ENCODE peak calls at places on chromosomes 1 and 21, in six cellular contexts. S, D, B, G, K and F are unnamed samples.

GRCh38 chr1:184975208-184975875 is 1.0 kb upstream of the NIBAN1 start:
- DNase-seq in S (no peak), D (no peak), B (peak; percentile 27), G (no peak), K (no peak), F (no peak)

GRCh38 chr1:244231572-244232315 is 180.7 kb downstream of the ZBTB18 start:
- DNase-seq in S (peak; percentile 28), D (no peak), B (no peak), G (no peak), K (no peak), F (peak; percentile 35)

GRCh38 chr1:207918016-207918415 is 7.1 kb upstream of the CD34 start:
- DNase-seq in S (no peak), D (no peak), B (no peak), G (no peak), K (no peak), F (no peak)

GRCh38 chr1:107138767-107139445 is 1.9 kb upstream of the NTNG1 start:
- DNase-seq in S (peak; percentile 13), D (no peak), B (no peak), G (no peak), K (no peak), F (no peak)

GRCh38 chr1:223531742-223532341 is 133.7 kb downstream of the CAPN8 start:
- DNase-seq in S (peak; percentile 19), D (peak; percentile 50), B (peak; percentile 23), G (peak; percentile 77), K (peak; percentile 44), F (peak; percentile 22)

GRCh38 chr1:211938473-211939080 is 96.8 kb downstream of the INTS7 start:
- DNase-seq in S (no peak), D (no peak), B (peak; percentile 24), G (no peak), K (no peak), F (no peak)

GRCh38 chr1:83822206-83822605 is 176.7 kb downstream of the TTLL7 start:
- DNase-seq in S (no peak), D (no peak), B (peak; percentile 83), G (no peak), K (no peak), F (no peak)

GRCh38 chr1:223444411-223444810 is 51.2 kb downstream of the CCDC185 start:
- DNase-seq in S (no peak), D (no peak), B (no peak), G (no peak), K (no peak), F (no peak)

GRCh38 chr1:23593042-23593521 is 33.8 kb upstream of the ID3 start:
- DNase-seq in S (no peak), D (no peak), B (no peak), G (no peak), K (no peak), F (peak; percentile 91)

GRCh38 chr1:166865931-166866330 is 10.1 kb downstream of the TADA1 start:
- DNase-seq in S (peak; percentile 39), D (no peak), B (no peak), G (no peak), K (no peak), F (peak; percentile 48)

GRCh38 chr21:16571594-16571993 is 841.8 kb downstream of the USP25 start:
- DNase-seq in S (no peak), D (no peak), B (no peak), G (no peak), K (no peak), F (no peak)

GRCh38 chr1:153364181-153364580 is 6.5 kb downstream of the S100A9 start:
- DNase-seq in S (no peak), D (no peak), B (no peak), G (no peak), K (no peak), F (peak; percentile 98)

GRCh38 chr1:10155087-10155712 is 55.2 kb upstream of the KIF1B start:
- DNase-seq in S (peak; percentile 32), D (no peak), B (peak; percentile 89), G (no peak), K (no peak), F (no peak)

GRCh38 chr1:231584117-231584516 is 42.5 kb upstream of the DISC1 start:
- DNase-seq in S (peak; percentile 82), D (no peak), B (peak; percentile 67), G (no peak), K (no peak), F (peak; percentile 41)

GRCh38 chr1:3249236-3249845 is 180.3 kb downstream of the PRDM16 start:
- DNase-seq in S (no peak), D (no peak), B (no peak), G (no peak), K (peak; percentile 95), F (no peak)

GRCh38 chr1:31394628-31395193 is 18.3 kb upstream of the SERINC2 start:
- DNase-seq in S (peak; percentile 75), D (peak; percentile 79), B (peak; percentile 80), G (peak; percentile 95), K (peak; percentile 79), F (peak; percentile 85)

GRCh38 chr1:192974701-192975100 is 84.5 kb downstream of the UCHL5 start:
- DNase-seq in S (peak; percentile 21), D (no peak), B (peak; percentile 6), G (no peak), K (no peak), F (peak; percentile 77)

GRCh38 chr1:212158912-212159796 is 123.6 kb downstream of the DTL start:
- DNase-seq in S (no peak), D (no peak), B (no peak), G (no peak), K (no peak), F (no peak)

GRCh38 chr1:160550572-160551034 is 27.5 kb upstream of the SLAMF6 start:
- DNase-seq in S (no peak), D (peak; percentile 17), B (no peak), G (peak; percentile 68), K (no peak), F (no peak)

GRCh38 chr21:26732442-26733221 is 112.6 kb downstream of the ADAMTS1 start:
- DNase-seq in S (peak; percentile 57), D (peak; percentile 34), B (peak; percentile 64), G (peak; percentile 73), K (peak; percentile 23), F (peak; percentile 81)

GRCh38 chr1:235930543-235930942 is 63.8 kb upstream of the LYST start:
- DNase-seq in S (no peak), D (no peak), B (no peak), G (no peak), K (no peak), F (no peak)

GRCh38 chr1:27931184-27931583 is 3.6 kb upstream of the SMPDL3B start:
- DNase-seq in S (no peak), D (no peak), B (no peak), G (no peak), K (no peak), F (no peak)

GRCh38 chr21:15617968-15618367 is 111.8 kb upstream of the USP25 start:
- DNase-seq in S (peak; percentile 21), D (no peak), B (peak; percentile 54), G (no peak), K (peak; percentile 41), F (no peak)

GRCh38 chr1:67150931-67151330 is 15.3 kb upstream of the IL23R start:
- DNase-seq in S (no peak), D (no peak), B (no peak), G (no peak), K (no peak), F (no peak)
- H4K91ac ChIP-seq in S (no peak overlapping the region), D (no peak overlapping the region), B (no peak overlapping the region), G (no peak overlapping the region), K (no peak overlapping the region), F (no peak overlapping the region)

GRCh38 chr1:202086579-202087350 is 36.0 kb upstream of the GPR37L1 start:
- DNase-seq in S (no peak), D (no peak), B (no peak), G (peak; percentile 66), K (no peak), F (no peak)
- H3K27ac ChIP-seq in S (no peak overlapping the region), D (peak overlapping the region; percentile 68), B (no peak overlapping the region), G (peak overlapping the region; percentile 85), K (no peak overlapping the region), F (no peak overlapping the region)

GRCh38 chr1:197304626-197305200 is 36.7 kb downstream of the CRB1 start:
- DNase-seq in S (no peak), D (no peak), B (no peak), G (no peak), K (no peak), F (no peak)

GRCh38 chr1:197303463-197303862 is 35.4 kb downstream of the CRB1 start:
- DNase-seq in S (no peak), D (no peak), B (no peak), G (no peak), K (no peak), F (no peak)

GRCh38 chr1:197307551-197307950 is 39.5 kb downstream of the CRB1 start:
- DNase-seq in S (no peak), D (no peak), B (no peak), G (no peak), K (no peak), F (no peak)

DNA sequence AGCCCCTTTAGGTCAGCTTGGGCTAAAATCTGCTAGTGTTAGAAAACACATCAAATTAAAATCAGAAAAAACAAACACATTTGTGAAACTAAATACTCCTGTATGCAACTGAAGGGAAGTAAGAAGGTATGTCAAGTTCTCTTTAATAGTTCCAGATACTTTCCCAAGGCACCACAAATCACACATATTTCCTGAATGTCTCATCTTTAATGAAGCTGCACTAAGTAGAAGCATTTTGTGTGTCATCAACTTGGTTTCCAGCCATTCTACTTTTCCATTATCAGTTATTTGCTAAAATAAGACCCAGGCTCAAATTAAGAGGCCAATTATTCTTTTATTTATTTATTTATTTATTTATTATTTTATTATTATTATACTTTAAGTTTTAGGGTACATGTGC is 34.7 kb downstream of the CRB1 start:
- DNase-seq in S (peak; percentile 37), D (no peak), B (peak; percentile 6), G (no peak), K (no peak), F (peak; percentile 40)
- H4K91ac ChIP-seq in S (no peak overlapping the region), D (no peak overlapping the region), B (no peak overlapping the region), G (no peak overlapping the region), K (no peak overlapping the region), F (no peak overlapping the region)

GRCh38 chr1:240491156-240491555 is 120.8 kb downstream of the GREM2 start:
- DNase-seq in S (peak; percentile 80), D (no peak), B (peak; percentile 69), G (no peak), K (no peak), F (peak; percentile 38)

GRCh38 chr1:240496356-240496755 is 115.6 kb downstream of the GREM2 start:
- DNase-seq in S (no peak), D (no peak), B (no peak), G (no peak), K (no peak), F (peak; percentile 64)

GRCh38 chr1:240491796-240492195 is 120.2 kb downstream of the GREM2 start:
- DNase-seq in S (no peak), D (no peak), B (no peak), G (no peak), K (no peak), F (no peak)

GRCh38 chr1:240495652-240496051 is 116.3 kb downstream of the GREM2 start:
- DNase-seq in S (peak; percentile 66), D (no peak), B (no peak), G (no peak), K (no peak), F (no peak)

DNA sequence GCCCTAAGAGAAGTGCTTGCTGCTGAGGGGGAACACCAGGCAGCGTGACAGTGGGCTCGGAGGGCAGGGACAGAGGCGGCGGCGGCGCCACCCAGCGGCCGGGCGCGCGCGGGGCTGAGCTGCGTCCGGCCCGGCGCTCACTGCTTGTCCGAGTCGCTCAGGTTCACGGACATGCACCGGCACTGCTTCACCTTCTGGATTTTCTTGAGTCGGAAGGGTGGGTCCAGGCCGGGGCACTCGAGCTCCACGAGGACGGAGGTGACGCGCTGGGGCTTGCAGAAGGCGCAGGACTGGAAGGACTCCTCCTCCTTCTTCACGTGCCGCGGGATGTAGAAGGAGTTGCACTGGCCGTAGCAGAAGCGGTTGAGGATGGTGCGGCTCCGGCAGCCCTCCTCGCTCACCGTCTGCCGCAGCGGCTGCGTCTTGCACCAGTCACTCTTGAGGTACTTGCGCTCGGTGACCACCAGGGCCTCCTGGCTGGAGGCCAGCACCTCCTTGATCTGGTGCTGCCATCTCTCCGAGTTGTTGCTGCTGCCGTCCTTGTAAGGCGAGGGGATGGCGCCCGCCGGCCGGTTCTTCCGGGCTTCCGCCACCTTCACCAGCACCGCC is 119.0 kb downstream of the GREM2 start:
- DNase-seq in S (peak; percentile 14), D (peak; percentile 81), B (peak; percentile 74), G (peak; percentile 92), K (peak; percentile 17), F (peak; percentile 70)
- H3K27ac ChIP-seq in S (no peak overlapping the region), D (no peak overlapping the region), B (no peak overlapping the region), G (no peak overlapping the region), K (no peak overlapping the region), F (no peak overlapping the region)